ENCODE peak calls at places on chromosomes 5 and 9, in ten cellular contexts. J, H, B, U, W, M, V, R, Q and C are unnamed samples.

GRCh38 chr9:133763272-133764183 is 25.4 kb upstream of the SARDH start:
- DNase-seq in V (peak; percentile 61), B (no peak), H (no peak), U (no peak), Q (no peak), M (no peak), J (peak; percentile 22), R (peak; percentile 24), W (no peak), C (no peak)

GRCh38 chr5:88269222-88269771 is 652 bp upstream of the TMEM161B start:
- DNase-seq in W (no peak), V (no peak), U (no peak), J (no peak), M (no peak), R (no peak), Q (peak; percentile 16), H (no peak), B (peak; percentile 5), C (no peak)

GRCh38 chr9:26677965-26678745 is 214.4 kb downstream of the CAAP1 start:
- DNase-seq in U (no peak), B (peak; percentile 14), H (no peak), M (no peak), V (no peak), R (no peak), W (no peak), Q (no peak), J (no peak), C (no peak)

GRCh38 chr5:176779537-176779936 is 30.8 kb upstream of the UNC5A start:
- DNase-seq in V (peak; percentile 56), J (peak; percentile 14), M (no peak), W (no peak), H (no peak), Q (no peak), B (no peak), U (no peak), R (no peak), C (no peak)

GRCh38 chr5:57316798-57317327 is 143.0 kb downstream of the GPBP1 start:
- DNase-seq in W (peak; percentile 71), B (no peak), H (no peak), J (no peak), U (no peak), R (peak; percentile 97), Q (no peak), M (no peak), V (no peak), C (peak; percentile 87)

GRCh38 chr9:122376791-122377190 is 6.0 kb downstream of the PTGS1 start:
- DNase-seq in M (no peak), W (no peak), Q (peak; percentile 30), B (no peak), U (no peak), H (no peak), V (peak; percentile 46), J (no peak), R (no peak), C (no peak)

GRCh38 chr9:108048406-108049025 is 558.9 kb upstream of the KLF4 start:
- DNase-seq in R (no peak), U (no peak), H (no peak), W (no peak), M (no peak), V (no peak), Q (no peak), B (no peak), J (no peak), C (no peak)

GRCh38 chr5:132218321-132218720 is 9.3 kb downstream of the P4HA2 start:
- DNase-seq in J (no peak), R (no peak), Q (no peak), W (no peak), H (no peak), U (no peak), B (no peak), V (no peak), M (no peak), C (no peak)

GRCh38 chr9:87537625-87538024 is 40.0 kb downstream of the DAPK1 start:
- DNase-seq in W (no peak), H (no peak), V (no peak), M (no peak), Q (no peak), J (peak; percentile 12), R (no peak), B (no peak), U (no peak), C (no peak)

GRCh38 chr9:127406799-127407504 is 10.0 kb downstream of the SLC2A8 start:
- DNase-seq in R (no peak), V (no peak), U (no peak), W (no peak), B (no peak), Q (peak; percentile 74), H (no peak), J (no peak), M (no peak), C (no peak)

GRCh38 chr9:78118742-78119473 is 87.3 kb upstream of the GNAQ start:
- DNase-seq in B (no peak), M (no peak), H (no peak), V (no peak), J (no peak), Q (no peak), R (peak; percentile 58), W (peak; percentile 41), U (no peak), C (no peak)

GRCh38 chr9:116899337-116900006 is 212.4 kb downstream of the TRIM32 start:
- DNase-seq in B (no peak), W (peak; percentile 26), J (no peak), U (no peak), M (no peak), Q (no peak), H (no peak), R (no peak), V (no peak), C (no peak)

GRCh38 chr5:33657804-33658435 is 217.2 kb downstream of the TARS1 start:
- DNase-seq in R (no peak), H (no peak), W (no peak), Q (no peak), M (no peak), J (peak; percentile 66), B (no peak), V (no peak), U (no peak), C (no peak)

GRCh38 chr9:137724114-137724445 is 105.3 kb downstream of the EHMT1 start:
- DNase-seq in V (no peak), H (no peak), R (peak; percentile 29), Q (peak; percentile 33), B (peak; percentile 59), U (no peak), M (no peak), J (peak; percentile 83), W (no peak), C (no peak)

GRCh38 chr5:177984565-177985166 is 11.4 kb downstream of the PROP1 start:
- DNase-seq in Q (no peak), J (no peak), R (no peak), U (no peak), M (no peak), W (no peak), H (no peak), V (no peak), B (no peak), C (no peak)

GRCh38 chr9:23587903-23588302 is 238.1 kb downstream of the ELAVL2 start:
- DNase-seq in Q (no peak), M (no peak), R (no peak), W (no peak), V (no peak), B (peak; percentile 6), U (no peak), J (peak; percentile 45), H (no peak), C (no peak)

GRCh38 chr5:174545926-174546325 is 178.5 kb upstream of the MSX2 start:
- DNase-seq in Q (no peak), U (no peak), W (no peak), B (no peak), V (peak; percentile 64), M (no peak), J (no peak), H (no peak), R (no peak), C (no peak)
- TF ChIP-seq CTCF in Q (no peak), U (no peak), W (no peak), B (no peak), V (no peak), M (no peak), J (no peak), H (no peak), R (no peak), C (no peak)

GRCh38 chr5:9099681-9100080 is 446.2 kb downstream of the SEMA5A start:
- DNase-seq in R (no peak), W (no peak), B (peak; percentile 25), U (no peak), H (no peak), J (peak; percentile 36), M (no peak), Q (no peak), V (no peak), C (no peak)
- TF ChIP-seq CTCF in R (peak; percentile 4), W (no peak), B (peak; percentile 26), U (no peak), H (no peak), J (peak; percentile 39), M (no peak), Q (no peak), V (no peak), C (no peak)

DNA sequence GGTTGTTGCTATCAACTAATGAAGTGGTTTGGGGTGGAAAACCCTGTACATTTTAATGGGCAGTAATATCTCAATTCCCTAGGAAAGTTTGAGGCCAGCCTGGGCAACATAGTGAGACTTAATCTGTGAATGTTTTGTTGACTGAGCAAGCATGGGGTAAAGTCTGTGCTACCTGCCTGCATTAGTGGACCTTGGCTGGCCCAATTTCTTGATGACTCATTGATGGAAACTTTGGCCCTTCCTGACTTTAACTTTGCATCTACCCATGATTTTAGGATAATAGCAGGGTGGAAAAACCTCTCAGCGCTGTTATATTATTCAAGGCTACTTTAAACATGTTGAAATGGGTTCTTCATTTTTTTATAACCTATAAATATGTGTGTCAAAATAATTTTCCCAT is 389.4 kb upstream of the RORB start:
- DNase-seq in V (no peak), R (no peak), B (no peak), M (no peak), Q (no peak), W (no peak), U (no peak), J (no peak), H (no peak), C (no peak)
- TF ChIP-seq CTCF in V (no peak), R (no peak), B (no peak), M (no peak), Q (no peak), W (no peak), U (no peak), J (no peak), H (no peak), C (no peak)

GRCh38 chr9:86241216-86241615 is 18.2 kb downstream of the C9orf153 start:
- DNase-seq in U (no peak), R (no peak), V (no peak), M (no peak), W (no peak), B (no peak), Q (no peak), J (no peak), H (no peak), C (no peak)

GRCh38 chr9:86242012-86242411 is 17.4 kb downstream of the C9orf153 start:
- DNase-seq in R (peak; percentile 33), H (no peak), B (peak; percentile 13), J (no peak), Q (no peak), U (no peak), M (no peak), W (no peak), V (no peak), C (no peak)

GRCh38 chr9:86250123-86250522 is 9.3 kb downstream of the C9orf153 start:
- DNase-seq in J (no peak), V (no peak), W (no peak), Q (no peak), R (no peak), B (no peak), U (no peak), M (no peak), H (no peak), C (no peak)

GRCh38 chr9:86246752-86247161 is 12.7 kb downstream of the C9orf153 start:
- DNase-seq in J (peak; percentile 37), H (no peak), M (no peak), U (peak; percentile 41), B (peak; percentile 26), Q (no peak), V (no peak), R (peak; percentile 13), W (no peak), C (no peak)
- TF ChIP-seq CTCF in J (peak; percentile 41), H (no peak), M (no peak), U (peak; percentile 20), B (peak; percentile 19), Q (no peak), V (no peak), R (no peak), W (no peak), C (no peak)